ENCODE peak calls at places on chromosomes 1 and 21, in four cellular contexts. W is endothelial cell of umbilical vein, F is lower leg skin, N is Peyer's patch. T is an unnamed sample.

GRCh38 chr1:168623003-168623828 is 46.8 kb downstream of the XCL1 start:
- DNase-seq in W (no peak), N (no peak), F (no peak), T (peak)

GRCh38 chr1:245441699-245442098 is 286.9 kb downstream of the KIF26B start:
- DNase-seq in W (no peak), F (no peak), N (no peak), T (no peak)

GRCh38 chr1:228141082-228141870 is 1.2 kb downstream of the GUK1 start:
- DNase-seq in W (peak), N (peak), F (no peak), T (no peak)

GRCh38 chr1:9279172-9279840 is 13.4 kb upstream of the SPSB1 start:
- DNase-seq in F (no peak), N (peak), W (no peak), T (no peak)

GRCh38 chr1:201882665-201883132 is 6.0 kb upstream of the SHISA4 start:
- DNase-seq in F (no peak), W (no peak), N (no peak), T (no peak)

GRCh38 chr1:43067856-43068751 is 104.0 kb downstream of the EBNA1BP2 start:
- DNase-seq in W (no peak), F (no peak), N (no peak), T (peak)

GRCh38 chr1:79323240-79324025 is 316.9 kb upstream of the ADGRL4 start:
- DNase-seq in W (peak), F (no peak), N (no peak), T (no peak)

GRCh38 chr1:214102907-214103306 is 115.1 kb downstream of the PROX1 start:
- DNase-seq in F (no peak), N (no peak), W (peak), T (no peak)

GRCh38 chr1:60972841-60973364 is 109.5 kb upstream of the NFIA start:
- DNase-seq in W (peak), F (no peak), N (no peak), T (no peak)

GRCh38 chr1:155529109-155529508 is 33.5 kb downstream of the ASH1L start:
- DNase-seq in F (no peak), N (no peak), W (no peak), T (no peak)

GRCh38 chr1:177340601-177341067 is 169.9 kb downstream of the BRINP2 start:
- DNase-seq in F (no peak), N (no peak), W (no peak), T (no peak)

GRCh38 chr1:245978915-245979314 is 528.2 kb downstream of the SMYD3 start:
- DNase-seq in F (no peak), N (no peak), W (no peak), T (no peak)

GRCh38 chr1:55378582-55378981 is 163.4 kb upstream of the USP24 start:
- DNase-seq in W (peak), N (no peak), F (peak), T (peak)

GRCh38 chr21:38269567-38269917 is 12.8 kb downstream of the KCNJ15 start:
- DNase-seq in W (no peak), F (no peak), N (no peak), T (peak)

GRCh38 chr1:115545791-115546733 is 95.7 kb upstream of the VANGL1 start:
- DNase-seq in F (peak), N (peak), W (peak), T (peak)

GRCh38 chr21:46180079-46180722 is 4.1 kb downstream of the SPATC1L start:
- DNase-seq in F (no peak), W (no peak), N (no peak), T (no peak)

GRCh38 chr1:116538527-116538926 is 32.3 kb downstream of the CD58 start:
- DNase-seq in F (no peak), N (no peak), W (no peak), T (no peak)

GRCh38 chr1:209355415-209355814 is 228.1 kb upstream of the CAMK1G start:
- DNase-seq in F (no peak), W (no peak), N (no peak), T (no peak)

GRCh38 chr1:25743164-25744139 is 56.5 kb upstream of the SELENON start:
- DNase-seq in N (no peak), F (peak), W (peak), T (peak)

GRCh38 chr1:215911406-215911968 is 344.4 kb downstream of the KCTD3 start:
- DNase-seq in F (no peak), N (no peak), W (no peak), T (no peak)

GRCh38 chr21:15986277-15986676 is 256.5 kb downstream of the USP25 start:
- DNase-seq in W (peak), N (no peak), F (no peak), T (no peak)

GRCh38 chr1:2249559-2249906 is 21.4 kb downstream of the SKI start:
- DNase-seq in W (no peak), F (no peak), N (no peak), T (no peak)

GRCh38 chr21:46325073-46325912 is 1.3 kb downstream of the PCNT start:
- DNase-seq in N (no peak), F (no peak), W (peak), T (peak)

GRCh38 chr21:45352621-45353125 is 52.3 kb upstream of the COL18A1 start:
- DNase-seq in W (no peak), F (no peak), N (no peak), T (no peak)

GRCh38 chr1:201999625-202000238 is 10.7 kb upstream of the ELF3 start:
- DNase-seq in N (peak), F (no peak), W (peak), T (peak)

GRCh38 chr1:245045087-245045881 is 109.5 kb upstream of the KIF26B start:
- DNase-seq in W (no peak), F (no peak), N (peak), T (no peak)

GRCh38 chr1:65971547-65971946 is 178.9 kb downstream of the PDE4B start:
- DNase-seq in N (no peak), W (no peak), F (no peak), T (no peak)

GRCh38 chr21:45006536-45007079 is 66.8 kb downstream of the SLX9 start:
- DNase-seq in F (no peak), N (no peak), W (no peak), T (no peak)

GRCh38 chr1:25590096-25590824 is 26.3 kb upstream of the MAN1C1 start:
- DNase-seq in N (no peak), F (no peak), W (peak), T (no peak)

GRCh38 chr1:54199151-54199764 is 572 bp downstream of the CYB5RL start:
- DNase-seq in N (no peak), W (no peak), F (no peak), T (no peak)

GRCh38 chr1:162391790-162392563 is 10.4 kb downstream of the C1orf226 start:
- DNase-seq in N (no peak), F (no peak), W (peak), T (peak)

GRCh38 chr1:113850127-113850796 is 21.2 kb downstream of the PTPN22 start:
- DNase-seq in W (no peak), F (no peak), N (no peak), T (no peak)

GRCh38 chr1:101520302-101520701 is 283.5 kb downstream of the S1PR1 start:
- DNase-seq in N (no peak), W (peak), F (no peak), T (no peak)

GRCh38 chr21:44897326-44898010 is 23.2 kb downstream of the ITGB2 start:
- DNase-seq in N (peak), W (no peak), F (no peak), T (no peak)

GRCh38 chr1:41109316-41110263 is 88.1 kb upstream of the SLFNL1 start:
- DNase-seq in F (peak), N (no peak), W (peak), T (peak)

GRCh38 chr1:28577738-28578536 is 14.1 kb upstream of the RAB42 start:
- DNase-seq in N (no peak), F (no peak), W (no peak), T (no peak)

GRCh38 chr21:32612075-32612998 is at the start of gene CFAP298:
- DNase-seq in F (peak), N (peak), W (peak), T (peak)

GRCh38 chr1:94820918-94821317 is 761 bp downstream of the SLC44A3 start:
- DNase-seq in F (no peak), W (no peak), N (no peak), T (no peak)

GRCh38 chr1:182035097-182035770 is 26.3 kb downstream of the ZNF648 start:
- DNase-seq in F (no peak), N (no peak), W (no peak), T (no peak)

GRCh38 chr1:17919525-17920439 is 164.6 kb downstream of the ACTL8 start:
- DNase-seq in W (no peak), N (no peak), F (no peak), T (peak)

GRCh38 chr1:243710467-243710866 is 139.6 kb downstream of the AKT3 start:
- DNase-seq in F (no peak), W (no peak), N (no peak), T (no peak)

GRCh38 chr1:243713470-243714186 is 136.4 kb downstream of the AKT3 start:
- DNase-seq in N (no peak), F (no peak), W (no peak), T (no peak)

GRCh38 chr1:243712242-243712641 is 137.8 kb downstream of the AKT3 start:
- DNase-seq in W (no peak), N (no peak), F (no peak), T (no peak)

GRCh38 chr1:243715285-243715684 is 134.8 kb downstream of the AKT3 start:
- DNase-seq in F (no peak), W (no peak), N (no peak), T (no peak)

DNA sequence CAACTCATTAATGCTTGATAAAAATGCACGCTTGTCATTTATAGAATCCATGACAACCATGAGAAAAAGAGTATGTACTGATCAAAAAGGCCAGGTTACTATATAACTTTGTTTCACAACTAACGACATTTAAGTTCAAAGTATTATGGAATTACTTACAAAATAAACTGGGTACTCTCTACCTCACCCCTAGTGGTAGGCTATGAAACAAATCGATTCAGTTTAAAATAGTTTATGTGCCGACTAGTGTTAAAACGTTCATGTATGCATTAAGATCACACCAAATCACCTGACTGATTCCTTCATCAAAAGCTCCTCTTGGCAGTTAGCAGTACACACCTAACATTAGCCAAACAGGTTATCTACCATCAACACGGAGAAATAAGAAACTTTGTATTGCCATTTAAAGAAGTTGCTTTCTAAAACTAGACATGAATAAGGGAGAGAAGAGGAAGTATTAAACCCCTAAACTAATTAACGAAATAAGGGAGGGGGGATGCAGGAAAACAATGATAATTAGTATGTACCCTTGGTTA is 137.1 kb downstream of the AKT3 start:
- DNase-seq in N (no peak), W (peak), F (no peak), T (no peak)
- H3K4me3 ChIP-seq in N (no peak), W (no peak), F (no peak), T (no peak)

DNA sequence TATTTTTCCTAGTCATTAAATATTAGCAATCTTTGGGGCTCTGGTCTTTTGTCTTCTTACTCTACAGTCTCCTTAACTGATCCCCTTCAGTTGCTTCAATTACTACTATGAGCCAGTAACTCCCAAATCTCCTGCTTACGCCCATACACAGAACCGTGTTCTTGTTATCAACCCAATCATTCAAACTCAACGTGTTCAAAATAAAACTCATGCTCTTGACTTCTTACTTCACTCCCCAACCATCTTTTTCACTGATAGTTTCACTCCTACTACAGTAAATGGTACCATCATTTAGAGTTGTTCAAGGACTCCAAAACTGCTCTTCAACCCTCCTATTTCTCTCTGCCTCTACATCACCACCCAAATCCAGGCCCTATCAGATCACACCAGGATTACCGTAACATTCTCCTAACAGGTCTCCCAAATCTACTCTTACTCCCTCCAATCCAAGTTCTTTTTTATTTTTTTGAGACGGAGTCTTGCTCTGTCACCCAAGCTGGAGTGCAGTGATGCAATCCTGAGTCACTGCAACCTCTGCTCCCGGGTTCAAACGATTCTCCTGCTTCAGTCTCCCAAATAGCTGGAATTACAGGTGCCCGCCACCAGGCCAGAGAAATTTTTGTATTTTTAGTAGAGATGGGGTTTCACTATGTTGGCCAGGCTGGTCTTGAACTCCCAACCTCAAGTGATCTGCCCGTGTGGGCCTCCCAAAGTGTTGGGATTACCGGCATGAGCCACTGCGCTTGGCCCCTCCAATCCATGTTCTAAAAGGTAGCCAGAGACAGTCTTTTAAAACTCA is 3.0 kb downstream of the YARS1 start:
- DNase-seq in N (no peak), F (no peak), W (no peak), T (no peak)
- TF ChIP-seq POLR2A in N (no peak), F (no peak), W (no peak), T (no peak)

DNA sequence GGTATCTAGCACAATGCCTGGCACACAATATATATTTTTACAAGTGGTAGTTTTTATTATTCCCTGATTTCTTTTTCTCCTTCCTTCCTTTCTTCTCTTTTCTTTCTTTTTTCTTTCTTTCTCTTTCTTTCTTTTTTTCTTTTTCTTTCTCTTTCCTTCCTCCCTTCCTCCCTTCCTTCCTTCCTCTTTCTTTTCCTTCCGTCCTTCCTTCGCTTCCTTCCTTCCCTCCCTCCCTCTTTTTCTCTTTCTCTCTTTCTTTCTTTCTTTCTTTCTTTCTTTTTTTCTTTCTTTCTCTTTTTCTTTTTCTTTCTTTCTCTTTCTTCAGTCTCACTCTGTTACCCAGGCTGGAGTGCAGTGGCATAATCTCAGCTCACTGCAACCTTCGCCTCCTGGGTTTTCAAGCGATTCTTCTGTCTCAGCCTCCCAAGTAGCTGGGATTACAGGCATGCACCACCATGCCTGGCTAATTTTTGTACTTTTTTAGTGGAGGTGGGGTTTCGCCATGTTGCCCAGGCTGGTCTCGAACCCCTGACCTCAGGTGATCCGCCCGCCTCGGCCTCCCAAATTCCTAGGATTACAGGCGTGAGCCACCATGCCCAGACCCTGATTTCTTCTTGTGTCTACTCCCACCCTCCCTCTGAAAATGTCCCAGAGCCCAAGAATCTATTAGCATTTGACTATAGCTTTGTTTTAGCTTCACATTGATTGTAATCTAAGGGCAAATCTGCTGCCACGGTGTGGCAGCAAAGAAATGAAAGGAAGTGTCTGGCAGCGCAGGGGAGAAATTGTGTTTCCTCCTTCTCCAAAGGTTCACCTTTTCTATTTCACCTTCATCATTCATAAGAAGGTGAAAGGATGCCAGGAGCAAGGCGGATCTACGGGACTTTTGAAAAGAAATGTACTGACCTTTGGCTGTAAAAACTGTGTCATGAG is 19.9 kb upstream of the ABCB10 start:
- DNase-seq in F (no peak), W (no peak), N (no peak), T (no peak)
- H3K4me3 ChIP-seq in F (no peak), W (no peak), N (no peak), T (no peak)

DNA sequence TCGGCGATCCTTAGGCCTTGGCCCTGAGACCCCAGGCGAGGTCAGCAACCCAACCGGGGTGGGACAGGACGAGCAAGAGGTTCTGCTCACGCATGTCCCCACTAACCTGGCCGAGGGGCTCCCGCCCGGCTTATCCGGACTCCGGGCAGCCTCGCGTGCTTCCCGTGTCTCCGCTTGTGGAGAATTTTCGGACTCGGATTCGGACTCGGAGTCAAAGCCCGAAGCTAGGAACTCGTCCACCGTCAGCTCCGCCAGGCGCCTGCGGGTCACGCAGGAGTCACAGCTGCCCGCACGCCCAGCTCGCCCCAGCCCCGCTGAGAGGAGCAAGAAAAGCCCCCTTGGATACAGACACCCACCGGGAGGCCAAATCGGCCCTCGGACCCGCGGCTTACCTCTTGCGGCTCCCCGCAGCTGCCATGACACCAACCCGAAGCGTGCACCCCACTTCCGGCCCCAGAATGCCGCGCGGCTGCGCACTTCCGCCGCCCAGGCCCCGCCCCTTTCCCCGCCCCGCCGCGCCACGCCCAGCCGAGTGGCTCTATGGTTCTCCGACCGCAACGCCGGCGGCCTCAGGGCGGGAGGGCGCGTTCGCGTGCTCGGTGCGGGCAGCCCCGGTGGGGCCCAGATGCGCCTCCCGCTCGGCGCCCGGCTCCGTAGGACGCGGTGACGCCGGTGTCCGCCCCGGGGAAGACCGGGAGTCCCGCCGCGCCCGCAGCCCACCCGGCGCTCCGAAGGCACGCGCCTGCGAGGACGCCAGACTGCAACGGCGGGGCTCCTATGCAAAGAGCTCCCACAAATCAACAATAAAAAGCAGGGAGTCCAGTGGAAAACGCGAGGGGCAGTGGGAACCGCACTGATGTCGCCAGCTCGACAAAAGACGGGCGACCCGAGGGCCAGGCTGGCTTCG is at the start of gene NOC2L:
- DNase-seq in N (peak), W (peak), F (peak), T (peak)
- TF ChIP-seq POLR2A in N (no peak), W (peak), F (no peak), T (no peak)